ENCODE peak calls at places on chromosomes 1 and 21, in seven cellular contexts. P is K562, O is H1, S is HCT116, U is HepG2, I is SK-N-SH, A is GM12878. H is an unnamed sample.

GRCh38 chr21:22342855-22343254 is 1344.6 kb downstream of the NCAM2 start:
- DNase-seq in P (no peak), O (no peak), S (no peak), U (no peak), I (no peak), A (no peak), H (no peak)

GRCh38 chr1:110255388-110255787 is 45.3 kb downstream of the KCNC4 start:
- DNase-seq in P (no peak), O (no peak), S (no peak), U (no peak), I (no peak), A (no peak), H (peak)

GRCh38 chr1:230507671-230508407 is 81.7 kb upstream of the PGBD5 start:
- DNase-seq in P (no peak), O (no peak), S (no peak), U (no peak), I (no peak), A (no peak), H (no peak)

GRCh38 chr1:97870574-97870973 is 50.3 kb downstream of the DPYD start:
- DNase-seq in P (no peak), O (no peak), S (no peak), U (no peak), I (no peak), A (no peak), H (peak)

GRCh38 chr1:36095760-36096405 is 7.2 kb downstream of the ADPRS start:
- DNase-seq in P (no peak), O (no peak), S (no peak), U (no peak), I (no peak), A (no peak), H (no peak)

GRCh38 chr1:207002731-207003146 is 29.8 kb downstream of the C1orf116 start:
- DNase-seq in P (no peak), O (no peak), S (no peak), U (no peak), I (no peak), A (no peak), H (no peak)

GRCh38 chr1:39539252-39539790 is 37.3 kb downstream of the PABPC4 start:
- DNase-seq in P (peak), O (peak), S (peak), U (peak), I (peak), A (peak), H (peak)

GRCh38 chr1:2255420-2256369 is 27.6 kb downstream of the SKI start:
- DNase-seq in P (peak), O (no peak), S (peak), U (peak), I (peak), A (peak), H (no peak)

GRCh38 chr1:24999906-25000305 is 69.8 kb upstream of the RUNX3 start:
- DNase-seq in P (no peak), O (no peak), S (no peak), U (no peak), I (no peak), A (no peak), H (no peak)

GRCh38 chr1:176102700-176103244 is 104.3 kb downstream of the COP1 start:
- DNase-seq in P (no peak), O (no peak), S (no peak), U (no peak), I (no peak), A (no peak), H (no peak)

GRCh38 chr21:42198949-42199348 is 20.0 kb upstream of the ABCG1 start:
- DNase-seq in P (no peak), O (no peak), S (no peak), U (no peak), I (no peak), A (no peak), H (no peak)

GRCh38 chr21:37072239-37072987 is 458 bp downstream of the PIGP start:
- DNase-seq in P (peak), O (no peak), S (no peak), U (no peak), I (no peak), A (no peak), H (no peak)

GRCh38 chr1:30770150-30770549 is 12.6 kb upstream of the LAPTM5 start:
- DNase-seq in P (no peak), O (no peak), S (no peak), U (no peak), I (no peak), A (no peak), H (no peak)

GRCh38 chr1:214446772-214447556 is 104.4 kb downstream of the PTPN14 start:
- DNase-seq in P (no peak), O (peak), S (peak), U (peak), I (peak), A (no peak), H (peak)

GRCh38 chr1:43912607-43913006 is 21.0 kb upstream of the ARTN start:
- DNase-seq in P (no peak), O (no peak), S (no peak), U (no peak), I (no peak), A (no peak), H (no peak)

GRCh38 chr1:36664564-36665287 is 182.0 kb upstream of the CSF3R start:
- DNase-seq in P (no peak), O (no peak), S (no peak), U (no peak), I (no peak), A (no peak), H (no peak)

GRCh38 chr1:241950390-241950789 is 7.2 kb upstream of the BECN2 start:
- DNase-seq in P (no peak), O (no peak), S (no peak), U (no peak), I (peak), A (no peak), H (no peak)

GRCh38 chr1:109659145-109659544 is 3.2 kb downstream of the GSTM4 start:
- DNase-seq in P (no peak), O (no peak), S (no peak), U (peak), I (no peak), A (no peak), H (no peak)

GRCh38 chr1:201214461-201214860 is 23.8 kb downstream of the IGFN1 start:
- DNase-seq in P (peak), O (no peak), S (no peak), U (no peak), I (no peak), A (no peak), H (no peak)

GRCh38 chr21:44924611-44925010 is 3.9 kb upstream of the ITGB2 start:
- DNase-seq in P (no peak), O (no peak), S (no peak), U (no peak), I (no peak), A (no peak), H (no peak)

GRCh38 chr1:24100945-24101737 is 10.8 kb downstream of the MYOM3 start:
- DNase-seq in P (no peak), O (no peak), S (no peak), U (peak), I (no peak), A (no peak), H (no peak)

GRCh38 chr1:40362699-40363098 is 10.8 kb upstream of the SMAP2 start:
- DNase-seq in P (no peak), O (no peak), S (no peak), U (no peak), I (no peak), A (no peak), H (no peak)

GRCh38 chr1:17540255-17541001 is 930 bp downstream of the ARHGEF10L start:
- DNase-seq in P (no peak), O (peak), S (no peak), U (no peak), I (peak), A (no peak), H (peak)

GRCh38 chr1:215878128-215878527 is 311.0 kb downstream of the KCTD3 start:
- DNase-seq in P (no peak), O (no peak), S (no peak), U (no peak), I (no peak), A (no peak), H (no peak)

GRCh38 chr1:24283326-24284155 is 35.6 kb upstream of the GRHL3 start:
- DNase-seq in P (no peak), O (no peak), S (peak), U (no peak), I (no peak), A (no peak), H (no peak)

GRCh38 chr1:40676516-40676915 is 11.0 kb upstream of the RIMS3 start:
- DNase-seq in P (no peak), O (no peak), S (no peak), U (no peak), I (no peak), A (no peak), H (no peak)

GRCh38 chr1:47720100-47720499 is 277.1 kb downstream of the TRABD2B start:
- DNase-seq in P (no peak), O (no peak), S (no peak), U (no peak), I (no peak), A (no peak), H (no peak)

GRCh38 chr1:61049850-61050540 is 32.4 kb upstream of the NFIA start:
- DNase-seq in P (peak), O (peak), S (peak), U (peak), I (peak), A (no peak), H (peak)

GRCh38 chr1:52978045-52978444 is 51.0 kb downstream of the SCP2 start:
- DNase-seq in P (no peak), O (no peak), S (no peak), U (no peak), I (no peak), A (no peak), H (no peak)

GRCh38 chr1:43545686-43546387 is 15.2 kb downstream of the PTPRF start:
- DNase-seq in P (peak), O (no peak), S (no peak), U (peak), I (peak), A (no peak), H (peak)

GRCh38 chr1:39214998-39215873 is 10.7 kb downstream of the MACF1 start:
- DNase-seq in P (peak), O (no peak), S (no peak), U (peak), I (no peak), A (peak), H (no peak)

GRCh38 chr1:34268311-34269042 is 91.8 kb downstream of the C1orf94 start:
- DNase-seq in P (no peak), O (no peak), S (no peak), U (no peak), I (no peak), A (no peak), H (no peak)

GRCh38 chr1:223197923-223198627 is 55.0 kb upstream of the TLR5 start:
- DNase-seq in P (no peak), O (no peak), S (no peak), U (no peak), I (no peak), A (no peak), H (no peak)

GRCh38 chr1:101237229-101237837 is 514 bp downstream of the S1PR1 start:
- DNase-seq in P (no peak), O (no peak), S (no peak), U (no peak), I (peak), A (peak), H (no peak)

GRCh38 chr1:59161136-59161535 is 135.8 kb upstream of the FGGY start:
- DNase-seq in P (no peak), O (no peak), S (no peak), U (no peak), I (no peak), A (no peak), H (no peak)
- TF ChIP-seq YY1 in P (no peak), O (no peak), S (no peak), U (no peak), I (no peak), A (no peak), H (no peak)

GRCh38 chr21:15060776-15061175 is 4.0 kb downstream of the NRIP1 start:
- DNase-seq in P (peak), O (no peak), S (no peak), U (no peak), I (no peak), A (no peak), H (no peak)
- TF ChIP-seq YY1 in P (no peak), O (no peak), S (no peak), U (no peak), I (no peak), A (no peak), H (no peak)

GRCh38 chr1:12595839-12596821 is 21.9 kb downstream of the DHRS3 start:
- DNase-seq in P (no peak), O (no peak), S (no peak), U (no peak), I (peak), A (no peak), H (no peak)
- TF ChIP-seq YY1 in P (no peak), O (no peak), S (no peak), U (no peak), I (no peak), A (no peak), H (no peak)

GRCh38 chr1:204945565-204945977 is 74.9 kb downstream of the NFASC start:
- DNase-seq in P (no peak), O (no peak), S (no peak), U (no peak), I (peak), A (no peak), H (no peak)

GRCh38 chr1:204937901-204938300 is 67.2 kb downstream of the NFASC start:
- DNase-seq in P (no peak), O (no peak), S (no peak), U (no peak), I (no peak), A (no peak), H (no peak)

GRCh38 chr1:204943495-204943894 is 72.8 kb downstream of the NFASC start:
- DNase-seq in P (no peak), O (no peak), S (no peak), U (no peak), I (no peak), A (no peak), H (no peak)

GRCh38 chr1:204940591-204940990 is 69.9 kb downstream of the NFASC start:
- DNase-seq in P (no peak), O (no peak), S (no peak), U (no peak), I (no peak), A (no peak), H (no peak)

DNA sequence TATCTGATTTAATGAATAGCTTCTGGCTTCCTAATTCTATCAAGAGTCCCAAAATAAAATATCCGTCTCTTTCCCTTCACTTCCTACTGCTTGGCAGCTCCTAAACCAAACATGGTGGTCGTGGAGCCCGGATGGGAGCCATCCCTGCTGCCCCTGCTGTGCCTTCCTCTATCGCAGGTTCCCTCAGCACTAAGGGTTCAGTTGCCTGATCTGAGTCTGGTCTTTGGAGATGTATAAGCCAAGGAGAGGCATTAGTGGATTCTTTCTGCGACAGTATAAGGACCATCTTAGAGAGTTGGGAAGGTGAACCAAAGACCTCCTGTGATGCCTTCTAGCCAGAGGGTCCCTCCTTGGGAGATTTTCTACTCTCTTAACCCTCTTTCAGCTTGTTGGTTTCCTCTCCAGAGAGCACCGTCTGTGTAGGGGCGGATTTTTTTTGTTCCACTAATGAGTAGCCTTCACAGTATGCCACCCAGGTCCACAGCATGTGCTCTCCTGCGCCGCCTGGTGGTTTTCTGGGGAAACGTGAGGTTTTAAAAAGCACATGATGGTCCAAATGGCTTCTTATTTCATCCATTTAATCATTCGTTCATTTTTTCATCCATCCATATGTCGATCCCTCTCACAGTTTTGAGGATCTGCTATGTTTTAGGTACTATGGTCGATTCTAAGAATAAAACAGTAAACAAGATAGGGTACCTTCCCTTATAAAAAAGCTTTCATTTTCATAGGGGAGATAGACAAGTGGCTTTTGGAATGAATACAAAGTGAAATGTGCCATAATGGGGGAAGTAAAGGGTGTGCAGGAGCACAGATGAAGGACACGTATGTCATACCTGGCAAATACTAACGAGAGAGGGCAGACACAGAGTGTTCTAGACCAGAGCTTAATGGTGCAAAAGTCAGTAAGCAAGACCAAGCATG is 71.0 kb downstream of the NFASC start:
- DNase-seq in P (peak), O (peak), S (peak), U (peak), I (peak), A (no peak), H (peak)
- TF ChIP-seq YY1 in P (no peak), O (peak), S (peak), U (no peak), I (no peak), A (peak), H (no peak)

GRCh38 chr1:167121375-167122120 is 27.7 kb downstream of the STYXL2 start:
- DNase-seq in P (no peak), O (no peak), S (peak), U (no peak), I (peak), A (no peak), H (no peak)

GRCh38 chr1:167122568-167122967 is 28.7 kb downstream of the STYXL2 start:
- DNase-seq in P (no peak), O (no peak), S (no peak), U (no peak), I (no peak), A (no peak), H (no peak)

GRCh38 chr1:167119696-167120095 is 25.8 kb downstream of the STYXL2 start:
- DNase-seq in P (no peak), O (no peak), S (no peak), U (no peak), I (no peak), A (no peak), H (no peak)

GRCh38 chr1:167120899-167121298 is 27.0 kb downstream of the STYXL2 start:
- DNase-seq in P (no peak), O (no peak), S (no peak), U (no peak), I (no peak), A (no peak), H (no peak)

DNA sequence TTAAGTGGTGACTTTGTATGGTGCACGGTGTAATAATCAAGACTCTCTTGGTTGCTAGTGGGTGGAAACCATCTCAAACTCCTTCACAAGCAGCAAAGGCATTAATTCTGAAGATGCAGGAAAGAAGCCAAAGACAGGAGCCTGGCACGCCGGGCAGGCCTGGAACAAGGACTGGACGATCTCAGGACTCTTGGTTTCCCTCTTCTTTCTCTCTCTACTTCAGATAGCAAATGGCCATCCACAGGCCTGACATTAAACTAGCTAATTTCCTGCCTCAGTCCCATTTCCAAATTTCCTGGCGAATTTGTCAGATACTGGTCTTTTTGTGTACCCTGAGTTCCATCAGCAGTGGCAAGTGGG is 28.2 kb downstream of the STYXL2 start:
- DNase-seq in P (no peak), O (no peak), S (no peak), U (no peak), I (no peak), A (no peak), H (no peak)
- TF ChIP-seq YY1 in P (no peak), O (no peak), S (no peak), U (no peak), I (no peak), A (no peak), H (no peak)

GRCh38 chr1:225838793-225839192 is 28.9 kb downstream of the EPHX1 start:
- DNase-seq in P (no peak), O (no peak), S (no peak), U (no peak), I (no peak), A (no peak), H (no peak)

GRCh38 chr1:225835752-225836151 is 25.8 kb downstream of the EPHX1 start:
- DNase-seq in P (no peak), O (no peak), S (no peak), U (no peak), I (no peak), A (no peak), H (no peak)

GRCh38 chr1:225840223-225840610 is 30.3 kb downstream of the EPHX1 start:
- DNase-seq in P (no peak), O (no peak), S (no peak), U (no peak), I (no peak), A (no peak), H (no peak)

GRCh38 chr1:225830823-225831222 is 20.9 kb downstream of the EPHX1 start:
- DNase-seq in P (no peak), O (no peak), S (no peak), U (no peak), I (no peak), A (no peak), H (no peak)

GRCh38 chr1:225834417-225835329 is 24.7 kb downstream of the EPHX1 start:
- DNase-seq in P (no peak), O (no peak), S (no peak), U (no peak), I (no peak), A (no peak), H (no peak)
- TF ChIP-seq YY1 in P (no peak), O (no peak), S (no peak), U (no peak), I (no peak), A (no peak), H (no peak)

DNA sequence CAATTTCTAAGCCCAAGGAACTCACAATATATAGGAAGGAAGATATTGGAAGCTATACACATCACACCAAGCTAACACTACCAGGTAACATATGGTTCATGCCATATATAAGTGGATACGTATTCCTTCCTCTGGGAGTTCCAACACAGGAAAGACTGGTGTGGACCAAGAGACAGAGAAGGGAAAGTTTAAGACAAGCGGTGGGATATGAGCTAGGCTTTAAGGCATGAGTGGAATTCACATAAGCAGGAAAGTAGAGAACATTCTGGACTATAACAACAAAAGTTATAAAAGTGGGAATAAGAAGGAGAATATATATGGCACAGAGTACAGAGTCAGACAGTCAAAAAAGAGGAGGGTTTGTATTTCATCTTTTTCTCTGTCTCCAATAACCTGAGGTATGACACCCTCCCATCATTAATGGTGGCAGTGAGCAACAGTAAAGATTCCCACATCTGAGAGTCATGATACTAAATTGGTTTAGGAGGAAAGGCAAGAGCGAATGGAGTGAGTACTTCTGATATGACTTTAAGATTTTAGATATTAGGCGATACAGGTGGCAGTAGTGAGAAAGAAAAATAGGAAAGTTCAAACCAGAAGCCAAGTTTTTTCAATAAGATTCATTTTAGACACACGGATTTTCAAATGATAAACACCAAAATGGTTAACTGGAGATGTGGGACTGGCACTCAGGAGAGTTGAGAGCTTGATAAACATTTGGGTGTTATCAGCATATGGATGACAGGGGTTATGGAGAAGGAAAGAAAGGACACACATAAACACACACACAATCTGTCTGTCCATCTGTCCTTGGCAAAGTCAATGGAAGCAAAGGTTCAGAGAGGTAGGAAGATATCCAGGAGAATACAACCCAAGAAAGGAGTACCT is 87.4 kb upstream of the TTC39A start:
- DNase-seq in P (peak), O (no peak), S (no peak), U (no peak), I (no peak), A (no peak), H (no peak)
- TF ChIP-seq YY1 in P (no peak), O (no peak), S (no peak), U (no peak), I (no peak), A (no peak), H (no peak)

H was measured in NT2/D1.